ENCODE peak calls at places on chromosomes 16 and 17, in four cellular contexts. R is H9, H is H1, V is mesendoderm. W is an unnamed sample.

GRCh38 chr17:2710804-2711607 is 558 bp downstream of the CLUH start:
- DNase-seq in R (no peak), H (no peak), V (peak; percentile 30), W (no peak)

GRCh38 chr17:58120195-58120822 is 27.9 kb upstream of the OR4D1 start:
- DNase-seq in R (peak; percentile 78), H (no peak), V (peak; percentile 80), W (peak; percentile 66)

GRCh38 chr17:50358177-50358576 is 12.3 kb downstream of the XYLT2 start:
- DNase-seq in R (no peak), H (no peak), V (no peak), W (no peak)

GRCh38 chr17:67435122-67435521 is 58.0 kb downstream of the PITPNC1 start:
- DNase-seq in R (no peak), H (no peak), V (no peak), W (no peak)

GRCh38 chr17:17750881-17751280 is 69.6 kb downstream of the RAI1 start:
- DNase-seq in R (no peak), H (no peak), V (no peak), W (no peak)

GRCh38 chr17:82461827-82462524 is 3.4 kb downstream of the NARF start:
- DNase-seq in R (no peak), H (no peak), V (no peak), W (no peak)

GRCh38 chr16:87602821-87603683 is 744 bp downstream of the JPH3 start:
- DNase-seq in R (no peak), H (no peak), V (peak; percentile 55), W (no peak)

GRCh38 chr17:60602385-60602742 is 2.4 kb downstream of the PPM1D start:
- DNase-seq in R (no peak), H (no peak), V (peak; percentile 17), W (no peak)

GRCh38 chr16:81212830-81213465 is 25.5 kb upstream of the BCO1 start:
- DNase-seq in R (peak; percentile 41), H (no peak), V (no peak), W (no peak)

GRCh38 chr16:72884037-72884436 is 163.9 kb downstream of the ZFHX3 start:
- DNase-seq in R (no peak), H (no peak), V (no peak), W (peak; percentile 56)

GRCh38 chr16:83533193-83533592 is 274.6 kb upstream of the HSBP1 start:
- DNase-seq in R (no peak), H (no peak), V (peak; percentile 29), W (peak; percentile 78)

GRCh38 chr17:83025636-83026280 is 53.7 kb upstream of the METRNL start:
- DNase-seq in R (no peak), H (no peak), V (no peak), W (no peak)

GRCh38 chr17:48625502-48626201 is 506 bp downstream of the HOXB9 start:
- DNase-seq in R (peak; percentile 75), H (no peak), V (peak; percentile 76), W (no peak)

GRCh38 chr16:4081577-4082021 is 34.6 kb downstream of the ADCY9 start:
- DNase-seq in R (no peak), H (no peak), V (no peak), W (peak; percentile 49)

GRCh38 chr17:17044846-17045561 is 2.7 kb downstream of the MPRIP start:
- DNase-seq in R (peak; percentile 61), H (no peak), V (peak; percentile 80), W (peak; percentile 79)

GRCh38 chr16:83928341-83929055 is 24.5 kb upstream of the OSGIN1 start:
- DNase-seq in R (no peak), H (no peak), V (peak; percentile 28), W (peak; percentile 85)

GRCh38 chr16:74817851-74818250 is 43.2 kb upstream of the FA2H start:
- DNase-seq in R (peak; percentile 60), H (no peak), V (peak; percentile 52), W (no peak)

GRCh38 chr17:75830168-75831031 is 13.8 kb downstream of the UNC13D start:
- DNase-seq in R (peak; percentile 95), H (peak; percentile 70), V (peak; percentile 85), W (no peak)

GRCh38 chr16:47777191-47777590 is 316.1 kb downstream of the PHKB start:
- DNase-seq in R (no peak), H (no peak), V (no peak), W (peak; percentile 41)

GRCh38 chr17:7655541-7655840 is 4.8 kb downstream of the ATP1B2 start:
- DNase-seq in R (no peak), H (no peak), V (no peak), W (no peak)

GRCh38 chr17:32281011-32281451 is 15.4 kb downstream of the RHBDL3 start:
- DNase-seq in R (no peak), H (no peak), V (no peak), W (no peak)

GRCh38 chr16:55842369-55843104 is 9.6 kb upstream of the CES1 start:
- DNase-seq in R (no peak), H (no peak), V (peak; percentile 61), W (peak; percentile 45)

GRCh38 chr16:10081201-10081940 is 100.9 kb downstream of the GRIN2A start:
- DNase-seq in R (no peak), H (no peak), V (no peak), W (no peak)

GRCh38 chr17:75913537-75914210 is 9.0 kb upstream of the MRPL38 start:
- DNase-seq in R (no peak), H (no peak), V (no peak), W (no peak)

GRCh38 chr17:79897243-79898063 is 58.2 kb upstream of the CBX4 start:
- DNase-seq in R (no peak), H (no peak), V (no peak), W (no peak)

GRCh38 chr16:72876221-72876620 is 171.7 kb downstream of the ZFHX3 start:
- DNase-seq in R (no peak), H (no peak), V (no peak), W (peak; percentile 94)

GRCh38 chr17:16215002-16215272 is 397 bp downstream of the NCOR1 start:
- DNase-seq in R (peak; percentile 61), H (no peak), V (peak; percentile 69), W (no peak)

GRCh38 chr16:53822936-53823529 is 119.1 kb downstream of the FTO start:
- DNase-seq in R (no peak), H (no peak), V (no peak), W (no peak)

GRCh38 chr16:24972608-24973220 is 42.5 kb downstream of the ARHGAP17 start:
- DNase-seq in R (no peak), H (no peak), V (no peak), W (no peak)

GRCh38 chr17:68910256-68910705 is 44.9 kb downstream of the ABCA8 start:
- DNase-seq in R (no peak), H (no peak), V (peak; percentile 17), W (peak; percentile 4)

GRCh38 chr16:7378024-7378695 is 45.5 kb downstream of the RBFOX1 start:
- DNase-seq in R (no peak), H (no peak), V (no peak), W (no peak)

GRCh38 chr17:43217614-43218087 is 6.0 kb downstream of the TMEM106A start:
- DNase-seq in R (no peak), H (no peak), V (no peak), W (no peak)

GRCh38 chr17:28807925-28808641 is 34.5 kb downstream of the FAM222B start:
- DNase-seq in R (no peak), H (no peak), V (no peak), W (peak; percentile 92)

GRCh38 chr17:39640493-39641118 is 3.7 kb downstream of the STARD3 start:
- DNase-seq in R (no peak), H (no peak), V (no peak), W (no peak)

GRCh38 chr17:65020284-65020683 is 36.3 kb downstream of the GNA13 start:
- DNase-seq in R (no peak), H (no peak), V (no peak), W (peak; percentile 91)

GRCh38 chr16:86431540-86431939 is 78.8 kb upstream of the FOXF1 start:
- DNase-seq in R (no peak), H (no peak), V (peak; percentile 36), W (no peak)

GRCh38 chr16:86430814-86431213 is 79.5 kb upstream of the FOXF1 start:
- DNase-seq in R (no peak), H (no peak), V (no peak), W (peak; percentile 46)

GRCh38 chr16:86432691-86433090 is 77.6 kb upstream of the FOXF1 start:
- DNase-seq in R (no peak), H (no peak), V (no peak), W (no peak)

GRCh38 chr16:86429663-86430062 is 80.7 kb upstream of the FOXF1 start:
- DNase-seq in R (no peak), H (no peak), V (no peak), W (no peak)

DNA sequence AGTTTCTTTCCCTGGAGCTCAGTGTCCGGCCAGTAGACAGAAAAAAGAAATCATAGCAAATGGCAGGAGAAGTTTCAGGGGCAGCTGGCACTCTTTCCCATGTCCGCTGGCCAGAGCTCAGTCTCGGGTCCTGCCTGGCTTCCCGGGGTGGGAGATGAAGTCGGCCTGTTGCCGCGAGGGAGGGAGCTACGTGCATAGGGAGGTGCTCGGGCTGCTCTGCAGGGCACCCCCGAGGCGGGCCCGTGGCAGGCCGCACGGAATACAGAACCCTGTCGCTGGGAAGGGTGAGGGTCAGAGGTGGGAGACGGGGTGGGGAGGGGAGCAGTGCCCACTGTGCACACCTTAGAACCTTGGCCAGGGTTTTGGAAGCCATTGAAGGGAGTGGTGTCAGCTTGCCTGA is 78.3 kb upstream of the FOXF1 start:
- DNase-seq in R (no peak), H (no peak), V (no peak), W (no peak)
- H4K5ac ChIP-seq in R (no peak overlapping the region), H (no peak overlapping the region), V (no peak overlapping the region), W (no peak overlapping the region)

DNA sequence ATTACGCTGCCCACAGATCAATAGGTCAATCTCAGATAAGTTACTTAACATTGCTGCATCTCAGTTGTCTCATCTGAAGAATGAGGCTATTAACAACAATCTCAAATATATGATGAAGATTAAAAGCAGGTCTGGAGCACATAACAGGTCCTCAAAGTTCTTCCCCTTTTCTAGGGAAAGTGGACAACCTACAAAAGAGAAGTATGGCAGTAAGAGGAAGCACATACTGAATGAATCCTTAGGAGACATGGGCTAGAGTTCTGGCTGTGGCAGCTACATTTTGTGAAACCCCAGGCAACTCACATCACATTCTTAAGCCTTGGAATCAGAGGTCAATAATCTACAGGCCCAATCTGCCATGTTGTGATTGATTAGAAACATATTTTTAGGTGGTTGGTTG is 180.6 kb downstream of the PCTP start:
- DNase-seq in R (no peak), H (no peak), V (no peak), W (no peak)
- H4K5ac ChIP-seq in R (no peak overlapping the region), H (no peak overlapping the region), V (no peak overlapping the region), W (no peak overlapping the region)

GRCh38 chr16:27880312-27880711 is 183.2 kb downstream of the GSG1L start:
- DNase-seq in R (no peak), H (no peak), V (no peak), W (no peak)

GRCh38 chr16:27879601-27880247 is 183.8 kb downstream of the GSG1L start:
- DNase-seq in R (no peak), H (no peak), V (no peak), W (no peak)

DNA sequence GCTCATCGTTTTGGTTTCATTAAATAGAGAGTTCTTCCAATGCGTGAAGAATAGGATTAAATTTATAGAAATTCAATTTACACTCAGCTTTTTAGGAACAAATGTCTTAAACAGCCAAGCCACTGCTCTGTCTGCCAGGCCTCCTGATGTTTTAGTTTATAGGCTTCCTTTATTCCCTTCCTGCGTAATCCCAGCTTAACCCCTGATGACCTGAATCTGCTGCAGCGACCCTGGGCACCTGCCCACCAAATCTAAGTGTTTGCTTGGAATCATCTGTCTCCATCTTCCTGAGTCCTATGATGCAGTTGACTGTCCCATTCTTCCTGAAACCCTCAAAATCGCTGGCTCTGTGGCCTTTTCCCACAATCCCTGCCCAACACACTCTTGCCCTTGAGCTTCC is 179.9 kb downstream of the GSG1L start:
- DNase-seq in R (no peak), H (no peak), V (no peak), W (no peak)
- H4K5ac ChIP-seq in R (no peak overlapping the region), H (no peak overlapping the region), V (no peak overlapping the region), W (no peak overlapping the region)

GRCh38 chr16:68359398-68360191 is 48.8 kb downstream of the PRMT7 start:
- DNase-seq in R (no peak), H (no peak), V (no peak), W (no peak)
- H4K5ac ChIP-seq in R (no peak overlapping the region), H (no peak overlapping the region), V (no peak overlapping the region), W (no peak overlapping the region)

W was measured in IMR-90.